ENCODE peak calls at places on chromosomes 2 and 18, in six cellular contexts. G is activated CD8-positive, alpha-beta T cell treated with anti-CD3 and anti-CD28 coated beads for 36 hours; D is HFFc6; Y is ascending aorta; I is bronchial epithelial cell; Q is AG04450. N is an unnamed sample.

GRCh38 chr18:54149078-54149697 is 75.3 kb downstream of the MBD2 start:
- DNase-seq in G (peak), D (peak), Y (peak), I (peak), Q (peak), N (peak)

GRCh38 chr18:54254265-54254758 is 15.0 kb upstream of the POLI start:
- DNase-seq in G (no peak), D (peak), Y (no peak), I (peak), Q (no peak), N (no peak)

GRCh38 chr2:47227532-47228166 is 72.5 kb upstream of the STPG4 start:
- DNase-seq in G (no peak), D (no peak), Y (no peak), I (no peak), Q (no peak), N (no peak)

GRCh38 chr2:240947607-240948006 is 41.5 kb downstream of the CROCC2 start:
- DNase-seq in G (no peak), D (no peak), Y (no peak), I (no peak), Q (no peak), N (no peak)

GRCh38 chr18:38198956-38199355 is 633.4 kb upstream of the CELF4 start:
- DNase-seq in G (no peak), D (no peak), Y (no peak), I (peak), Q (no peak), N (no peak)

GRCh38 chr2:233513953-233514655 is 52.5 kb downstream of the USP40 start:
- DNase-seq in G (no peak), D (no peak), Y (no peak), I (no peak), Q (no peak), N (no peak)

GRCh38 chr2:212424090-212424489 is 114.5 kb downstream of the ERBB4 start:
- DNase-seq in G (no peak), D (no peak), Y (no peak), I (peak), Q (no peak), N (no peak)

GRCh38 chr18:57814555-57814954 is 11.4 kb upstream of the ATP8B1 start:
- DNase-seq in G (no peak), D (no peak), Y (no peak), I (no peak), Q (no peak), N (no peak)

GRCh38 chr2:19786408-19787058 is 115.2 kb downstream of the TTC32 start:
- DNase-seq in G (no peak), D (peak), Y (peak), I (peak), Q (no peak), N (no peak)

GRCh38 chr2:186503827-186504606 is 18.0 kb downstream of the ZC3H15 start:
- DNase-seq in G (no peak), D (no peak), Y (no peak), I (peak), Q (no peak), N (peak)

GRCh38 chr2:231781798-231782726 is 980 bp upstream of the PDE6D start:
- DNase-seq in G (peak), D (peak), Y (no peak), I (peak), Q (no peak), N (peak)

GRCh38 chr2:169361706-169362345 is 508 bp downstream of the LRP2 start:
- DNase-seq in G (peak), D (no peak), Y (no peak), I (no peak), Q (no peak), N (peak)

GRCh38 chr2:223930002-223930976 is 14.8 kb downstream of the WDFY1 start:
- DNase-seq in G (no peak), D (no peak), Y (no peak), I (no peak), Q (no peak), N (no peak)

GRCh38 chr2:107108556-107108955 is 222.6 kb upstream of the ST6GAL2 start:
- DNase-seq in G (no peak), D (peak), Y (no peak), I (peak), Q (no peak), N (no peak)

GRCh38 chr2:62152000-62152399 is 43.9 kb upstream of the B3GNT2 start:
- DNase-seq in G (no peak), D (peak), Y (no peak), I (peak), Q (peak), N (no peak)

GRCh38 chr2:70003093-70003830 is 41.8 kb upstream of the ASPRV1 start:
- DNase-seq in G (no peak), D (no peak), Y (no peak), I (no peak), Q (no peak), N (no peak)

GRCh38 chr2:105470979-105471378 is 72.1 kb upstream of the FHL2 start:
- DNase-seq in G (no peak), D (no peak), Y (no peak), I (no peak), Q (no peak), N (no peak)

GRCh38 chr18:172361-172760 is 14.0 kb downstream of the USP14 start:
- DNase-seq in G (no peak), D (no peak), Y (no peak), I (no peak), Q (no peak), N (no peak)

GRCh38 chr2:43217228-43218220 is 8.9 kb downstream of the ZFP36L2 start:
- DNase-seq in G (peak), D (no peak), Y (no peak), I (peak), Q (no peak), N (no peak)

GRCh38 chr2:235820571-235820970 is 326.7 kb downstream of the AGAP1 start:
- DNase-seq in G (no peak), D (no peak), Y (no peak), I (peak), Q (no peak), N (no peak)

GRCh38 chr2:112121682-112122254 is 16.4 kb upstream of the FBLN7 start:
- DNase-seq in G (peak), D (peak), Y (no peak), I (peak), Q (peak), N (no peak)

GRCh38 chr2:172555522-172556283 is at the start of gene PDK1:
- DNase-seq in G (peak), D (peak), Y (peak), I (peak), Q (peak), N (peak)

GRCh38 chr2:17627434-17627833 is 86.9 kb downstream of the VSNL1 start:
- DNase-seq in G (no peak), D (no peak), Y (peak), I (peak), Q (no peak), N (no peak)

GRCh38 chr18:58054041-58054733 is 10.2 kb downstream of the NEDD4L start:
- DNase-seq in G (no peak), D (no peak), Y (no peak), I (peak), Q (no peak), N (no peak)

GRCh38 chr2:179571141-179571713 is 290.2 kb downstream of the ZNF385B start:
- DNase-seq in G (no peak), D (no peak), Y (no peak), I (no peak), Q (no peak), N (no peak)

GRCh38 chr2:240812301-240812680 is 7.7 kb downstream of the KIF1A start:
- DNase-seq in G (no peak), D (no peak), Y (peak), I (no peak), Q (no peak), N (no peak)

GRCh38 chr2:118443596-118443995 is 355.3 kb downstream of the INSIG2 start:
- DNase-seq in G (no peak), D (no peak), Y (no peak), I (peak), Q (peak), N (no peak)

DNA sequence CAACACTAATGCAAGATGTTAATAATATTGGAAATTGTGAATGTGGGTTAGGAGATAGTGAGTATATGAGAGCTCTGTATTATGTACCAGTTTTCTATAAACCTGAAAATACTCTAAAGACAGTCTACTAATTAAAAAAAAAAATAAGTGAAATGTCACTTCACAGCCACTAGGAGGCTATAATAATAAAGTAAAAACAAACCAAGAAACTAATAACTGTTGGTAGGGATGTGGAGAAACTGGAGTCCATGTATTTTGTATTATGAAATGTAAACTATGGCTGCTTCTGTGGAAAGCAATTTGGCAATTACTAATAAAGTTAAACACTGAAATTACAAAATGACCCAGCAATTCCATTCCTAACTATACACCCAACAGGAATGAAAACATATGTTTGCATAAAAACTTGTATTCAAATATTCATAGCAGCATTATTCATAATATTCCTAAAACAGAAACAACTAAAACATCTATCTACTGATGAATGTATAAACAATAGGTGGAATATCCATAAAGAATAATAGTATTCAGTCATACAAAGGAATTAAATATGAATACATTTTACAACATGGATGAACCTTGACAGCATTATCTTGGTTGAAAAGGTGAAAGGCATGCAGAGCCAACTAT is 36.2 kb downstream of the CCDC178 start:
- DNase-seq in G (no peak), D (no peak), Y (no peak), I (peak), Q (no peak), N (no peak)
- TF ChIP-seq CTCF in G (peak), D (peak), Y (no peak), I (peak), Q (peak), N (peak)

GRCh38 chr18:47531759-47532158 is 280.3 kb upstream of the SKOR2 start:
- DNase-seq in G (no peak), D (no peak), Y (no peak), I (no peak), Q (no peak), N (no peak)
- TF ChIP-seq CTCF in G (no peak), D (no peak), Y (no peak), I (no peak), Q (no peak), N (no peak)

GRCh38 chr2:96356889-96357288 is 21.3 kb downstream of the NCAPH start:
- DNase-seq in G (no peak), D (no peak), Y (no peak), I (no peak), Q (no peak), N (no peak)

GRCh38 chr2:96361751-96362150 is 26.2 kb downstream of the NCAPH start:
- DNase-seq in G (no peak), D (no peak), Y (no peak), I (no peak), Q (no peak), N (no peak)

GRCh38 chr2:96359866-96360265 is 24.3 kb downstream of the NCAPH start:
- DNase-seq in G (no peak), D (no peak), Y (no peak), I (no peak), Q (no peak), N (no peak)

GRCh38 chr2:96354492-96354891 is 18.9 kb downstream of the NCAPH start:
- DNase-seq in G (no peak), D (no peak), Y (no peak), I (peak), Q (no peak), N (no peak)

GRCh38 chr2:96359310-96359709 is 23.7 kb downstream of the NCAPH start:
- DNase-seq in G (peak), D (no peak), Y (no peak), I (no peak), Q (no peak), N (no peak)
- TF ChIP-seq CTCF in G (no peak), D (peak), Y (no peak), I (peak), Q (no peak), N (peak)

GRCh38 chr2:120456867-120457266 is 110.9 kb downstream of the INHBB start:
- DNase-seq in G (no peak), D (no peak), Y (no peak), I (no peak), Q (no peak), N (no peak)
- TF ChIP-seq CTCF in G (no peak), D (peak), Y (no peak), I (no peak), Q (no peak), N (no peak)

GRCh38 chr2:121479882-121480522 is 50.7 kb upstream of the RNU4ATAC start:
- DNase-seq in G (no peak), D (no peak), Y (no peak), I (peak), Q (no peak), N (no peak)
- TF ChIP-seq CTCF in G (no peak), D (peak), Y (no peak), I (peak), Q (peak), N (peak)

GRCh38 chr2:147416099-147416498 is 428.7 kb upstream of the ACVR2A start:
- DNase-seq in G (no peak), D (no peak), Y (no peak), I (peak), Q (no peak), N (no peak)

GRCh38 chr2:147425437-147426038 is 419.3 kb upstream of the ACVR2A start:
- DNase-seq in G (no peak), D (no peak), Y (no peak), I (no peak), Q (no peak), N (no peak)

GRCh38 chr2:147420947-147421346 is 423.9 kb upstream of the ACVR2A start:
- DNase-seq in G (no peak), D (no peak), Y (no peak), I (peak), Q (no peak), N (no peak)

GRCh38 chr2:147424766-147425165 is 420.1 kb upstream of the ACVR2A start:
- DNase-seq in G (no peak), D (no peak), Y (no peak), I (peak), Q (no peak), N (no peak)

GRCh38 chr2:147420517-147420916 is 424.3 kb upstream of the ACVR2A start:
- DNase-seq in G (no peak), D (no peak), Y (no peak), I (no peak), Q (no peak), N (no peak)
- TF ChIP-seq CTCF in G (no peak), D (no peak), Y (no peak), I (no peak), Q (no peak), N (no peak)

DNA sequence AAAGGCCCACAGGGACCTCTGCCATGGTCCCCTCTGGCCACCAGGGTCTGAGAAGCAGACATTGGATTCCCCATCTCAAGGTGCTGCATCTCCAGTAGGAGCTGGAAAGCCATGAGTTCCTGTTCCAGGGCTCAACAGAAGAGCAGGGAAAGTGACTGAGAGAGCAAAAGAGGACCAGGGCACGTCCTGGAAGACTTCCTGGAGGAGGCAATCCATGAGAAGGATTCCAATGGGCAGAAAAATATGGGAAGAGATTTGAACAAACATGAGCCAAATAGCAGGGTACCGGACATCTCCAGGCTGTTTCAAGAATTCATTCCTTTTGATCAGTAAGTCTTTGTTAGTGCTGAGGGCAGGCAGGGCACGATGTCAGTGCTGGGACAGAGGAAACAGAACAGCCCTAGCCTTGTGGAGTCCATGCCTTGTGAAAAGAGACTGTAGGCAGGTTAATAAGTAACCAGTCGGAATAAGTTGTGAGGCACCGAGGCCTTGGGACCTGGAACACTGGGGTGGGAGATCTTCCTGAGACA is 72.8 kb upstream of the TWIST2 start:
- DNase-seq in G (no peak), D (no peak), Y (no peak), I (no peak), Q (no peak), N (no peak)
- TF ChIP-seq CTCF in G (no peak), D (no peak), Y (no peak), I (no peak), Q (no peak), N (no peak)

DNA sequence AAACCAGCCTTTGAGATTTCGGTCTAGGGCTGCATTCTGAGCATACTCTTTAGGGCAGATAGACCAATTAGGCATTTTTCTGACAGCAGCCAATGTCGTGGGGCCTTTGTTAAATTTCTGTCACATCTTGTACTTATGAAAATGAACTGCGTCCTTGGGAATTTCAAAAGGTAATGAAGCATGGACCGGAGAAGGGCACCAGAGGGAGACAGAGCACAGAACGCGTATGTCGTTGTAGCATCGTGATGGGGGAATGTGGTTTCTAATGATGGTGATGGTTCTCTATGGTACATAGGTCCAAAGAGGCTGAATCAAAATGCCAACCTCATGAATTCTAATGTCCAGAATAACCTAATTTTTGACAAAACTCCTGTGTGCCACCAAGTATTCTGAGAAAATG is 483.9 kb upstream of the CRIM1 start:
- DNase-seq in G (no peak), D (no peak), Y (no peak), I (no peak), Q (no peak), N (no peak)
- TF ChIP-seq CTCF in G (no peak), D (peak), Y (no peak), I (no peak), Q (peak), N (no peak)